ENCODE peak calls at places on chromosome 21, in four cellular contexts. V is H9, S is IMR-90, G is PC-3. Y is an unnamed sample. For H3K4me1, the result is how much of the 10 kb centered on the place peaks cover.

GRCh38 chr21:36692844-36693143 is 6.1 kb upstream of the SIM2 start:
- DNase-seq in V (no peak), G (no peak), S (no peak), Y (no peak)

GRCh38 chr21:24179110-24179509 is 1428.2 kb downstream of the MRPL39 start:
- DNase-seq in G (no peak), S (no peak), V (no peak), Y (no peak)

GRCh38 chr21:27590271-27590670 is 623.4 kb upstream of the ADAMTS5 start:
- DNase-seq in G (peak), S (no peak), V (no peak), Y (no peak)

GRCh38 chr21:18725653-18726052 is 322.1 kb upstream of the TMPRSS15 start:
- DNase-seq in V (peak), G (peak), S (no peak), Y (no peak)

GRCh38 chr21:45531393-45532215 is 10.6 kb downstream of the SLC19A1 start:
- DNase-seq in V (no peak), S (no peak), G (no peak), Y (no peak)

GRCh38 chr21:46190491-46191131 is 6.4 kb upstream of the SPATC1L start:
- DNase-seq in V (peak), G (no peak), S (no peak), Y (no peak)

GRCh38 chr21:21968810-21969588 is 970.8 kb downstream of the NCAM2 start:
- DNase-seq in G (no peak), S (no peak), V (no peak), Y (no peak)

GRCh38 chr21:24829397-24829796 is 777.9 kb downstream of the MRPL39 start:
- DNase-seq in S (no peak), G (no peak), V (no peak), Y (no peak)

GRCh38 chr21:39153373-39153772 is 29.9 kb downstream of the PSMG1 start:
- DNase-seq in V (no peak), G (peak), S (no peak), Y (no peak)

GRCh38 chr21:15781986-15782385 is 52.2 kb downstream of the USP25 start:
- DNase-seq in S (no peak), V (no peak), G (no peak), Y (no peak)

GRCh38 chr21:42819861-42820512 is 59.4 kb downstream of the WDR4 start:
- DNase-seq in V (no peak), G (no peak), S (no peak), Y (no peak)

DNA sequence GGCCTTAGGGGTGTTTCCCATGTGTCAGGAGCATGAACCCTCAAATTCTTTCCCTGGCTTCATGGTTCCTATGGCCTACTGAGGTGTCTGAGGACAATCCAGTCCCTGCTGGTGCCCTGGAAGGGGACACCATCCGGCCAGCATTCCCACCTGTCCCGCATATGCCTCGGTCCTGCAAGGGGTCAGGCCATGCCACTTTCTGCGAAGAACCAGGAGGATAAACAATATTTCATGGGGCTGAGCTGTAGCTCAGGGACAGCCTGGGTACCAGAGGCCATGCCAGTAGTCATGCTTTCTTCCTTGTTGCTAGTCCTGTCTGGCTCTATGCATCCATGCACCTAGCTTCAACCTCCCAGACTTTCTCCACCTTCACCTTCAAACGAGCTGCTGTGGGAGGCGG is 123.6 kb downstream of the MRPS6 start:
- DNase-seq in G (no peak), V (no peak), S (no peak), Y (no peak)
- H3K4me1 ChIP-seq in G (under half), V (under half), S (under half), Y (under half)

DNA sequence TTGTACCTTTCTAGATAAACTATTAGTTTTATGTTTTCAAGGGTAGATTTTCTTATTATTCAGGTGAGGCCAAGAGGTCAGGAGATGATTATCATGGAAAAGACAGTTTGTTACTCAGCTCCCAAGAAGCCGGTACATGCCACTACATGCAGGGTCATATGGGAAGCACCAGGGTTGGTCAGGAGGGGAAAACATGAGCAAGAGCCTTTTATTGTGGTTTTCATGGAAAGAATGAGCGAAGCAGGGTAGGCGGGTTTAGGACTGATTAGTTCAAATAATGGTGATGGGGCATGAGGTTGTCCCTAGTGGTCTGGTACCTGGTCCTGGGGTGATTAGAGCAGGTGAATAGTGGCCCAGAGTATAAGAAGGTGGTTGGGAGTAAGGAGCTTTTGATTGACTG is 189.9 kb downstream of the APP start:
- DNase-seq in S (no peak), G (no peak), V (no peak), Y (no peak)
- H3K27ac ChIP-seq in S (no peak), G (no peak), V (no peak), Y (no peak)

DNA sequence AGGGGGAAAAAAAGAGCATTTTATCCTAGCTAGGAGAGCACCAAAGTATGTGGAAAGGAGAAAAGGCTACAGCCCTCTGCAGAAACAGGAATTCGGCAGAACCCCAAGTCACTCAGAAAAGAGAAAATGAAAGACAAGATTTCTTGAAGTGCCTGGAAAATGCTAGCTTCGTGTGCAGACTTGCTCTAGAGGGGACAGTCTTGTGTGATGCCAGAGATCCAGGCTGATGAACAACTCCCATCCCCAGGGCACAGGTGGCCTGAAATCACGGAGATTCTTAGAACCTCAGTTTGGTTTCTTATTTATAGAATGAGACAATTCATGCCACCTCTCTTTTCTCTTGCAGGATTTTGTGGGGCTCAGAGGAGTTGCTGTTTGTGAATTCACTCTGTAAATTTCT is 61.4 kb downstream of the RUNX1 start:
- DNase-seq in V (no peak), G (no peak), S (no peak), Y (no peak)
- H3K4me1 ChIP-seq in V (under half), G (under half), S (under half), Y (under half)

GRCh38 chr21:41726058-41726558 is 40.7 kb downstream of the RIPK4 start:
- DNase-seq in V (no peak), G (no peak), S (no peak), Y (no peak)

GRCh38 chr21:41726970-41727783 is 39.7 kb downstream of the RIPK4 start:
- DNase-seq in S (peak), G (peak), V (no peak), Y (no peak)

GRCh38 chr21:41729701-41730368 is 37.0 kb downstream of the RIPK4 start:
- DNase-seq in V (no peak), S (no peak), G (no peak), Y (peak)

GRCh38 chr21:41726630-41726969 is 40.3 kb downstream of the RIPK4 start:
- DNase-seq in G (no peak), V (no peak), S (no peak), Y (no peak)

GRCh38 chr21:41727784-41728763 is 38.8 kb downstream of the RIPK4 start:
- DNase-seq in G (no peak), V (no peak), S (no peak), Y (no peak)
- H3K27ac ChIP-seq in G (peak), V (no peak), S (no peak), Y (no peak)

GRCh38 chr21:44297525-44298290 is 2.1 kb upstream of the PFKL start:
- DNase-seq in V (peak), G (peak), S (peak), Y (peak)
- H3K4me1 ChIP-seq in V (under half), G (under half), S (under half), Y (under half)